ENCODE peak calls at places on chromosomes 16 and 17, in six cellular contexts. A is kidney glomerular epithelial cell; S is fibroblast of mammary gland; Z is EL; B is LHCN-M2; O is activated T-cell treated with anti-CD3 and anti-CD28 coated beads, Interleukin-2, amount 50 U/mL, for 72 hours. N is an unnamed sample.

GRCh38 chr17:64326420-64327054 is 63.5 kb upstream of the TEX2 start:
- DNase-seq in A (no peak), S (peak; percentile 47), Z (peak; percentile 68), B (no peak), O (no peak), N (no peak)

GRCh38 chr17:81419333-81419885 is 24.2 kb downstream of the BAHCC1 start:
- DNase-seq in A (peak; percentile 89), S (peak; percentile 97), Z (peak; percentile 96), B (peak; percentile 78), O (no peak), N (peak; percentile 89)

GRCh38 chr17:81438024-81438664 is 42.9 kb downstream of the BAHCC1 start:
- DNase-seq in A (no peak), S (no peak), Z (no peak), B (no peak), O (no peak), N (no peak)

GRCh38 chr16:49127103-49127502 is 154.5 kb downstream of the CBLN1 start:
- DNase-seq in A (no peak), S (no peak), Z (no peak), B (no peak), O (no peak), N (no peak)

GRCh38 chr17:34578016-34578415 is 1.4 kb upstream of the TMEM132E start:
- DNase-seq in A (no peak), S (no peak), Z (no peak), B (no peak), O (no peak), N (no peak)

GRCh38 chr17:1957037-1957436 is 68.1 kb downstream of the RTN4RL1 start:
- DNase-seq in A (no peak), S (peak; percentile 31), Z (peak; percentile 22), B (peak; percentile 77), O (no peak), N (peak; percentile 18)

GRCh38 chr17:3892095-3892998 is 506 bp downstream of the CAMKK1 start:
- DNase-seq in A (peak; percentile 19), S (peak; percentile 80), Z (peak; percentile 77), B (no peak), O (peak; percentile 63), N (peak; percentile 85)

GRCh38 chr17:17420035-17420434 is 56.8 kb upstream of the MED9 start:
- DNase-seq in A (no peak), S (no peak), Z (no peak), B (no peak), O (no peak), N (no peak)

GRCh38 chr17:81278831-81279230 is 16.3 kb downstream of the SLC38A10 start:
- DNase-seq in A (no peak), S (no peak), Z (no peak), B (no peak), O (no peak), N (no peak)

GRCh38 chr17:61856078-61856477 is 7.2 kb downstream of the BRIP1 start:
- DNase-seq in A (no peak), S (no peak), Z (no peak), B (no peak), O (no peak), N (peak; percentile 6)

GRCh38 chr16:89700649-89701424 is 668 bp downstream of the SPATA2L start:
- DNase-seq in A (no peak), S (no peak), Z (peak; percentile 50), B (no peak), O (peak; percentile 77), N (peak; percentile 71)

GRCh38 chr17:42670199-42670924 is 6.4 kb downstream of the PLEKHH3 start:
- DNase-seq in A (no peak), S (no peak), Z (no peak), B (no peak), O (peak; percentile 49), N (no peak)

GRCh38 chr17:66715745-66716156 is 119.2 kb upstream of the CACNG5 start:
- DNase-seq in A (peak; percentile 81), S (peak; percentile 70), Z (peak; percentile 44), B (peak; percentile 61), O (peak; percentile 17), N (peak; percentile 77)

GRCh38 chr17:81256616-81257015 is 17.5 kb downstream of the NDUFAF8 start:
- DNase-seq in A (peak; percentile 60), S (peak; percentile 86), Z (peak; percentile 58), B (peak; percentile 73), O (no peak), N (peak; percentile 84)

GRCh38 chr17:29069526-29070041 is 26.6 kb downstream of the PIPOX start:
- DNase-seq in A (no peak), S (peak; percentile 6), Z (peak; percentile 6), B (peak; percentile 13), O (no peak), N (peak; percentile 15)

GRCh38 chr16:71412270-71413160 is 29.3 kb downstream of the TLE7 start:
- DNase-seq in A (peak; percentile 61), S (peak; percentile 69), Z (peak; percentile 64), B (peak; percentile 59), O (peak; percentile 72), N (peak; percentile 84)

N was measured in kidney tubule cell.